ENCODE peak calls at places on chromosomes 5 and 9, in six cellular contexts. L is stomach, E is cardiac fibroblast, X is SK-N-SH, M is astrocyte of the cerebellum, U is AG10803. B is an unnamed sample.

GRCh38 chr5:61617039-61617438 is 285.0 kb downstream of the ZSWIM6 start:
- DNase-seq in L (no peak), E (no peak), X (peak), M (no peak), U (no peak), B (no peak)

GRCh38 chr9:134989206-134990065 is 71.7 kb upstream of the FCN1 start:
- DNase-seq in L (no peak), E (no peak), X (no peak), M (no peak), U (no peak), B (no peak)

GRCh38 chr9:114898741-114899140 is 31.6 kb downstream of the TNFSF8 start:
- DNase-seq in L (peak), E (no peak), X (no peak), M (no peak), U (no peak), B (no peak)

GRCh38 chr9:11011696-11012095 is 398.9 kb upstream of the PTPRD start:
- DNase-seq in L (no peak), E (no peak), X (no peak), M (no peak), U (no peak), B (no peak)

GRCh38 chr9:77944556-77945261 is 86.9 kb downstream of the GNAQ start:
- DNase-seq in L (no peak), E (peak), X (no peak), M (no peak), U (no peak), B (no peak)

GRCh38 chr9:94082956-94083355 is 1.3 kb upstream of the PTPDC1 start:
- DNase-seq in L (no peak), E (peak), X (no peak), M (no peak), U (no peak), B (peak)

GRCh38 chr5:153807796-153808195 is 230.9 kb downstream of the FAM114A2 start:
- DNase-seq in L (no peak), E (no peak), X (no peak), M (no peak), U (no peak), B (no peak)

GRCh38 chr9:81389569-81389993 is 299.8 kb downstream of the TLE1 start:
- DNase-seq in L (no peak), E (peak), X (no peak), M (peak), U (peak), B (peak)

GRCh38 chr9:71806916-71807315 is 38.6 kb upstream of the CEMIP2 start:
- DNase-seq in L (peak), E (peak), X (peak), M (peak), U (peak), B (peak)

GRCh38 chr5:4144608-4145007 is 549.0 kb downstream of the IRX1 start:
- DNase-seq in L (no peak), E (no peak), X (no peak), M (no peak), U (no peak), B (no peak)

GRCh38 chr9:94084314-94084713 is at the start of gene PTPDC1:
- DNase-seq in L (no peak), E (peak), X (peak), M (peak), U (peak), B (peak)

GRCh38 chr9:92730897-92731296 is 33.7 kb downstream of the BICD2 start:
- DNase-seq in L (no peak), E (no peak), X (no peak), M (no peak), U (no peak), B (no peak)

DNA sequence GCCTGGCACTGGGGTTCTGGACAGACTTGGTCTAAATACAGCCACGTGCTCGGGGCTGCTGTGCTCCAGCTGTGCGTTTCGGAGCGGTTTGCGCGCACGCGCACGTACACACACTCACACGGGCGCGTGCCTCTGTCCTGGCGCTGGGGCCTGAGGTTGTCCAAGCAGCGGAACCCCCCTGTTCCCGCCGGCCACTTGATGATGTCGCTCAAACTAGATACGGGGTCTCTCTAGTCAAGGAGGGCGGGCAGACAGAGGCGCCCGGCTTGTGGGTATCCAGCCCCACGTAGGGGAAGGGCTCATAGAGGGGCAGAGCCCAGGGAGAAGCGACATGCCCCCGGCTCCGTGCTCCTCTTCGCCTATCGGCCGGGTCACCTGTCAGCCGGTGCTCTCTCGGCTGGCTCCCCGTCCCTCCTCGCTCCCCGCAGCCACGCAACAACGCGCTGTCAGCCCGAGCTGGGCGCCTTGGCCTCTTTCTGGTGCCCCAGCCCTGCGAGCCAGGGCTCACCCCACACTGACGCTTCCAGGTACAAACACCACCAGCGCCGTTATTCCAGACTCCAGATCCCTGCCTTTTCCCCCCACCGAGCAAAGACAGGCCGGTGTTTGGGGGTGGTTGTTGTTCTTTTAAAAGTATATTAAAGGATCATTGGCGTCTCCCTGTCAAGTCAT is 8.8 kb downstream of the NR2F1-AS1 start:
- DNase-seq in L (no peak), E (no peak), X (no peak), M (no peak), U (peak), B (no peak)
- H3K4me3 ChIP-seq in L (peak), E (no peak), X (no peak), M (peak), U (peak), B (peak)

GRCh38 chr9:109020982-109021511 is 7.7 kb upstream of the CTNNAL1 start:
- DNase-seq in L (no peak), E (no peak), X (no peak), M (no peak), U (no peak), B (no peak)
- TF ChIP-seq CTCF in L (no peak), E (no peak), X (no peak), M (no peak), U (no peak), B (no peak)

DNA sequence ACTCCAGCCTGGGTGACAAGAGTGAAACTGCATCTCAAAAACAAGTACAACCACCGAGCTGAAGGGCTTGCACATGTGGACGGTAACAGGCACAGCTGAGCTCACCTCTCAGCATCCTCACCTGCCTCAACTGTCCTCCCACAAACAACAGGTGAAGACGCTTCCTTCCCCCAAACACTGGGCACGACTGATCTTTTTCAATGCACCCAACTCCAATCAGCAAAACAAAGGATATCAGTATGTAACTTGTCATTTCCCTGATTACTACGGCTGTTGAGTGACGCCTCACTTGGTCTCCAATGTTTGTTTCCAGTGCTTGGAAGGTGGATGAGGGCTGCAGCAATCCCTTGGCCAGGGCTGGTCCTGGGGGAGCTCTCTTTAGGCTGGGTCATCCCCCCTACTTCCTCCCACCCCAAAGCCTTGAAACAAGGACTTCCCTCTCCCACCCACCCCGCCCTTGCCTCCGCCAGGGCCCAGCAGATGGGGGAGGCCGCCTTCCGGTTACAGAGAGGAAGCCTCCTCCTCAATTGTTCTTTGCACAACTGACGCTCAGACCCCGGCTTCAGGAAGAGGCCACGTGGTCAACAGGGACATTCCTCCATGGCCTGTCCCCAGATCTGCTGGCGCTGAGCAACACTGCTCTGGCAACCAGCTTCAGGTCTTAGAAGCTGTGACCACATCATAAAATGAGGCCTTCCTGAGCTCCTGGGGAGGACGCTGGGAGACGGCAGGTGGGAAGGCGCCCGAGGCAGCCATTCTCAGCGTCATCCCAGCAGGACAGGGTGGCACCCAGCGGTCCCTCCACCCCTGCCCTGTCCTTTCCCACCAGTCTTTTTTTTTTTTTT is 5.9 kb downstream of the FAM78A start:
- DNase-seq in L (peak), E (peak), X (no peak), M (no peak), U (no peak), B (peak)
- H3K4me3 ChIP-seq in L (no peak), E (no peak), X (no peak), M (no peak), U (no peak), B (no peak)

GRCh38 chr5:66179297-66180051 is 35.4 kb downstream of the SREK1 start:
- DNase-seq in L (no peak), E (no peak), X (no peak), M (no peak), U (no peak), B (no peak)
- TF ChIP-seq CTCF in L (no peak), E (no peak), X (no peak), M (no peak), U (no peak), B (no peak)

DNA sequence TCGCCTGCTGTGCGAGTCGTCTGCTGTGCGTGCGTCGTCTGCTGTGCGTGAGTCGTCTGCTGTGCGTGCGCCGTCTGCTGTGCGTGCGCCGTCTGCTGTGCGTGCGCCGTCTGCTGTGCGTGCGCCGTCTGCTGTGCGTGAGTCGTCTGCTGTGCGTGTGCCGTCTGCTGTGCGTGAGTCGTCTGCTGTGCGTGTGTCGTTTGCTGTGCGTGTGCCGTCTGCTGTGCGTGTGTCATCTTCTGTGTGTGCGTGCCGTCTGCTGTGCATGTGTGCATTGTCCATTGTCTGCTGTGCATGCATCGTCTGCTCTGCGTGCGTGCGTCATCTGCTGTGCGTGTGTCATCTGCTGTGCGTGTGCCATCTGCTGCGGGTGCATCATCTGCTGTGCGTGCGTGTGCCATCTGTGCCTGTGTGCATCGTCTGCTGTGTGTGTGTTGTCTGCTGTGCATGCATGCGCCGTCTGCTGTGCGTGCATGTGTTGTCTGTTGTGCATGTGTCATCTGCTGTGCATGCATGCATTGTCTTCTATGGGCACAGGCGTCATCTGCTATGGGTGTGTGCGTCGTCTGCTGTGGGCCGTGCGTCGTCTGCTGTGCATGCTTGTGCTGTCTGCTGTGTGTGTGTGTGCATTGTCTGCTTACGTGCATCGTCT is 68.6 kb upstream of the IRX4 start:
- DNase-seq in L (no peak), E (no peak), X (no peak), M (no peak), U (no peak), B (no peak)
- H3K4me3 ChIP-seq in L (no peak), E (no peak), X (no peak), M (no peak), U (no peak), B (no peak)

DNA sequence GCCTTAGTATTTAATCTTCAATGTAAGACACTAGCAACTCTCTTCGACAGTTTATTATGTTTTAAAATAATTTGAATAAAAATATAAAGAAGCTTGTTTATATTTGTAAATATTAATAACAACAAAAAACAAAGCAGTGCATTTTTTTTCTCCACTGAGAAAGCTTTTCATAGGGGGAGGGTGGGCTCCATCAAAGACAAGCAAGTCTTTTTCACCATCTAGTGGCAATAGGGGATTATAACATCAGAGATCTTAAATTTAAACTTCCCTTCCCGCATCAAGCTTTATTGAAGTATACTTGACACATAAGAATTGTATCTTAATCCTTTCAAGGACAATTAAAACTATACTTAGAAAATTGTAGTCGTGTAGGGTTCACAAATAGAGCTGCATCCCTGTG is 9.3 kb upstream of the OR13F1 start:
- DNase-seq in L (no peak), E (no peak), X (peak), M (no peak), U (no peak), B (no peak)
- TF ChIP-seq CTCF in L (no peak), E (no peak), X (peak), M (peak), U (peak), B (no peak)

B was measured in fibroblast of pulmonary artery.